ENCODE peak calls at places on chromosomes 13 and 19, in six cellular contexts. C is Panc1, M is prostate gland, S is suprapubic skin, Q is stomach, W is sigmoid colon. D is an unnamed sample.
A peak's percentile ranks its signal among the peaks of the same experiment; 100 is the strongest.

GRCh38 chr19:3766520-3766919 is 4.0 kb downstream of the MRPL54 start:
- DNase-seq in W (peak; percentile 63), Q (no peak), C (no peak), M (no peak), S (no peak), D (no peak)

GRCh38 chr13:62250501-62251175 is 835.0 kb upstream of the PCDH20 start:
- DNase-seq in Q (no peak), M (no peak), W (no peak), C (no peak), S (no peak), D (no peak)

GRCh38 chr19:7196721-7197168 is 97.5 kb downstream of the INSR start:
- DNase-seq in S (no peak), M (peak; percentile 11), Q (no peak), C (no peak), W (peak; percentile 90), D (no peak)

GRCh38 chr19:6580313-6580712 is 10.6 kb downstream of the CD70 start:
- DNase-seq in S (no peak), M (no peak), Q (no peak), C (peak; percentile 84), W (no peak), D (no peak)

GRCh38 chr13:67134322-67135129 is 95.6 kb downstream of the PCDH9 start:
- DNase-seq in S (no peak), Q (no peak), C (no peak), W (no peak), M (no peak), D (no peak)

GRCh38 chr13:19153782-19154450 is 27.7 kb downstream of the TUBA3C start:
- DNase-seq in W (peak; percentile 48), S (no peak), Q (no peak), C (no peak), M (no peak), D (no peak)

GRCh38 chr19:17681505-17682125 is 6.5 kb downstream of the UNC13A start:
- DNase-seq in S (no peak), W (no peak), M (no peak), Q (no peak), C (no peak), D (no peak)

GRCh38 chr13:110799246-110800236 is 86.0 kb downstream of the ING1 start:
- DNase-seq in C (no peak), Q (no peak), M (no peak), S (peak; percentile 75), W (no peak), D (peak; percentile 77)

GRCh38 chr19:18091217-18091608 is 4.5 kb upstream of the IL12RB1 start:
- DNase-seq in C (no peak), Q (peak; percentile 61), W (peak; percentile 78), S (peak; percentile 79), M (no peak), D (peak; percentile 96)

DNA sequence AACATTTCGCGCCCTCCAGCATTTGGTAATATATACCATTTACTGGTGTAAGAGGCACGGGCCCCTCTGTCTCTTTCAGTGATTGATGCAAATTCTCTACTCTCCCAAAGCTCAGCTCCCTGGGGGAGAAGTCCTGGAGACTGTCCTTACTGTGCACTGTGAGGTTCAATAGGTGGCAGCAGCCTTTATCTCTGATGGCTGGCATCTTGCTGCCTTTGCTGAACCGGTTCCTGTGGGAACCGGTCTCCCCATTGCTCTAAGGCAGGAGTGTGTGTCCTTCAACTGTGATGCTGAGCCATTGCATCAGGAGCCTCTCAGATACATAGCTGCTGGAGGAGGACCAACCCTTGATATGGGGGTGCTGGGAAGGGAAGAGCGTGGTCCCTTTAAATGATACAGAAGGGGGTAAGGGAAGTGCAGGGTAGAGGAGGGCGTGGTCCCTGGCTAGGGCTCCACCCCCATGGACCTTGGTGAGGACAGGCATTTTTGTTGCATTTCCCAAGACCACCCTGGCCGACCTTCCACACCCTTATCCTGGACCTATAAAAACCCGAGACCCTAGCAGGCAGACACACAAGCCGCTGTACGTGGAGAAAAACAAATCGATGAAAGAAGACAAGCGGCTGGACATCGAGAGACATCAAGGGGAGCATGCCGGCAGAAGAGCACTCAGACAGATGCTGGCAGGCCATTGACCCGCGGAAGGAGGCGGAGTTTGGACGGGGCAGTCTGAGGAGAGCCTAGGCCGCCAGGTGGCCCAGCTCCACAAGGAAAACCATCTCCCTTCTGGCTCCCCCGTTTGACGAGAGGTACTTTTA is 41.1 kb upstream of the GTF3A start:
- DNase-seq in Q (no peak), M (no peak), S (no peak), C (no peak), W (no peak), D (no peak)
- TF ChIP-seq CTCF in Q (no peak), M (no peak), S (no peak), C (peak; percentile 27), W (no peak), D (no peak)

GRCh38 chr19:44874317-44874716 is 16.7 kb upstream of the TOMM40 start:
- DNase-seq in Q (no peak), M (no peak), S (no peak), W (no peak), C (no peak), D (no peak)

GRCh38 chr19:44875666-44876418 is 15.2 kb upstream of the TOMM40 start:
- DNase-seq in S (no peak), Q (no peak), M (no peak), W (no peak), C (no peak), D (no peak)

GRCh38 chr19:44879309-44880065 is 11.6 kb upstream of the TOMM40 start:
- DNase-seq in Q (no peak), M (no peak), C (no peak), W (no peak), S (no peak), D (no peak)

GRCh38 chr19:44878119-44878865 is 12.8 kb upstream of the TOMM40 start:
- DNase-seq in M (no peak), W (no peak), Q (no peak), C (no peak), S (no peak), D (no peak)

GRCh38 chr19:44876930-44877530 is 14.0 kb upstream of the TOMM40 start:
- DNase-seq in Q (no peak), S (no peak), W (no peak), C (no peak), M (no peak), D (no peak)
- TF ChIP-seq POLR2AphosphoS5 in Q (no peak), S (no peak), W (no peak), C (no peak), M (no peak), D (no peak)

DNA sequence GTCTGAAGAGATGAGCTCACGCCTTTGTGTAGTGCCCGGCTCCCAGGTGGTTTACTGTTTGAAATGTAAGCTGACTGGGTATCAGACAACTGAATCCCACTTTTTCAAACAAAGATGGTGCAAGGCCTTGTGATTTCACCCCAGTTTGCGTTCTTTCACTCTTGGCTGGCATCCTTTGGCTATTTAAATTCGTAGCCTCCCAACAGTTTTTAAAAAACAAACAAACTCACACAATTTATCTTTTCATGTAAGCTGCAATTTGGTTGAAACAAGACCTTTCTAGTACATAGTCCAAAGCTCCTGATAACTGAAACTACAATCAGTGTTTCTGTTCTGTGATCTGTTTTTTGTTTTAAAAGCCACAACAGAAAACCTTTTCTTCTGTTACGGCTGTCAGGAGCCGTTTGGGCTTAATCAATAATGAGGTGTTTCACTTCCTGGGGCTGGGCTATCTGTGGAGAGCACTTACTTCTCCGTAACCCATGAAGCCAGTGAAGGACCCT is 65.1 kb upstream of the NPAS1 start:
- DNase-seq in W (no peak), M (no peak), C (no peak), S (no peak), Q (no peak), D (no peak)
- H3K4me1 ChIP-seq in W (peaks cover 32% of the 10 kb centered on the region), M (peaks cover 18% of the 10 kb centered on the region), C (peaks cover 29% of the 10 kb centered on the region), S (peaks cover 55% of the 10 kb centered on the region), Q (peaks cover 32% of the 10 kb centered on the region), D (peaks cover 89% of the 10 kb centered on the region)

DNA sequence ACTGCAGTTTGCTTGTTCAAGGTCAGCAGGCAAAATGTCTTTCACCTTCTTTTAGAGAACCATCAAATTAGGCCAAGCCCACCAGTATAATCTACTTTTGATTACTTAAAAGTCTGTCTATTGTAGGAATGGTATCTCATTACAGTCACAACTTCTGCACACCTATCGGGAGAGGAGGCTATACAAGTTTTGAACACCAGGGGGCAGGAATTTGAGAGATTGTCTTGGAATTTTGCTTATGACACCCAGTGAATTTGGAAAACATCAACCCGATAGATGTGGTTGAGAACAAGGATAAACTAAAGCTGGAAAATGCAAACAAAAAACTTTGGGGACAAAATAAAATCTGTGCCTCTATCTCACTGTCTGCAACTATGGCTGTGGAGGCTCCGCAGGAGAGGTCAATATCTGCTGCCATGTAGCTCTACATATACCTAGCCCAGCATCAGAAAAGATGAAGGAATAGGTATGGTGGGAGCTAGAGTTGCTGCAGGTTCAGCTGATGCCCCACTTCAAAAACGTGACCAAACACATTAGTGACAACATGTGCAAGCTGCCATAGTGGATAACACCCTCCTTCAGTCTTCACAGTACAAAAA is 1299.2 kb upstream of the SPRY2 start:
- DNase-seq in S (no peak), Q (no peak), M (no peak), C (no peak), W (no peak), D (no peak)
- TF ChIP-seq CTCF in S (peak; percentile 43), Q (no peak), M (no peak), C (peak; percentile 12), W (no peak), D (no peak)

DNA sequence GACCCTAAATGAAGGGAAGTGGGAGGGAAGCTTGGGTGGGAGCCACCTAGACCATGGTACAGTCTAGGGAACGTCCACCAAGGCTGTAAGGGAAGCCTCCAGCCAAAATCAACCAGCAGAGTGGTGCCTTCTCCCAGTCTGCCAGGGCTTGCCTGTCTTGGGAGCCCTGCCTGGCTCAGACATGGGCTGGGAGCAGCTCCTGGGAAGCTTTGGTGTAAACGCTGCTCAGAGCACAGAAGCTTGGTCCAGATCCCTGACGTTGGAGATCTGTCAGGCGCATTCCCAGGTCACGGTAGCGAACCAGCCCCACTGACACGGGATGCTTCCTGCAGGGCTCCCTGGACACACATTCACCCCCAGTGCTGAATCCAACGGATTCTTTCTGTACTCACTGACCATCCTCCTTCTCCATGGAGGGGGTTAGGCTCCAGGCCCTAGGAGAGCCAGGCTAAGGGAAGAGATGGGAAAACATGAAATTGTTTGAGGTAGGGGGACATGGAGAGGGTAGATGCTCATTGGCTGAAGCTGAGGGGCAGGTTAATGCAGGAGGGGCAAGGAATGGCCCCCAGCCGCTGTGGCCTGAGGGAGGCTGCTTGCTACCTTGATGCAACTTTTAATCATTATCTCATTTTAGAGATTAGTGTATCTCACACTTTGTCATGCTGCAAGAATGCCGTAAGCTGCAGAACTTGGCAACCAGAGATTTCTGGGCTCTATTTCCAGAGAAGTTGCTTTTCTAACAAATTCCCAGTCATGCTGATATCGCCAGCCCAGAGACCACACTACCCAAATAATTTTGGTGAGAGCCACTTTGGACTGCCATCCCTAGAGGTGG is 195.8 kb downstream of the UQCRFS1 start:
- DNase-seq in W (peak; percentile 17), Q (no peak), C (no peak), S (no peak), M (no peak), D (peak; percentile 37)
- TF ChIP-seq POLR2AphosphoS5 in W (no peak), Q (no peak), C (no peak), S (no peak), M (no peak), D (no peak)

GRCh38 chr13:23655321-23655720 is 85.1 kb downstream of the TNFRSF19 start:
- DNase-seq in C (no peak), M (no peak), Q (no peak), W (no peak), S (no peak), D (no peak)
- H3K4me1 ChIP-seq in C (no peaks in the 10 kb centered on the region), M (peaks cover 9% of the 10 kb centered on the region), Q (peaks cover 25% of the 10 kb centered on the region), W (no peaks in the 10 kb centered on the region), S (peaks cover 34% of the 10 kb centered on the region), D (no peaks in the 10 kb centered on the region)

GRCh38 chr13:79475569-79475968 is 5.4 kb upstream of the NDFIP2 start:
- DNase-seq in C (no peak), M (no peak), Q (no peak), S (no peak), W (no peak), D (no peak)
- TF ChIP-seq CTCF in C (no peak), M (no peak), Q (no peak), S (no peak), W (no peak), D (no peak)